ENCODE peak calls at places on chromosomes 2 and 18, in four cellular contexts. S, N, V and L are unnamed samples.
A peak's percentile ranks its signal among the peaks of the same experiment; 100 is the strongest.

GRCh38 chr2:54471221-54471711 is 15.1 kb downstream of the SPTBN1 start:
- DNase-seq in V (peak; percentile 61), N (peak; percentile 42), S (no peak), L (peak; percentile 45)

GRCh38 chr2:127051116-127051779 is 55.7 kb downstream of the BIN1 start:
- DNase-seq in N (no peak), V (no peak), S (no peak), L (no peak)

GRCh38 chr18:42941860-42942259 is 173.6 kb downstream of the RIT2 start:
- DNase-seq in N (no peak), S (no peak), V (no peak), L (no peak)

GRCh38 chr2:232236200-232236599 is 142.4 kb upstream of the ALPP start:
- DNase-seq in V (no peak), N (peak; percentile 71), S (no peak), L (no peak)

GRCh38 chr2:163182764-163183354 is 344.3 kb upstream of the KCNH7 start:
- DNase-seq in V (peak; percentile 10), S (no peak), N (no peak), L (peak; percentile 16)

GRCh38 chr2:181812106-181812745 is 79.3 kb upstream of the ITPRID2 start:
- DNase-seq in S (no peak), V (no peak), N (peak; percentile 85), L (no peak)

GRCh38 chr18:10420561-10421352 is 33.7 kb upstream of the APCDD1 start:
- DNase-seq in N (no peak), S (no peak), V (no peak), L (no peak)

GRCh38 chr18:45175505-45175904 is 439.8 kb upstream of the SLC14A2 start:
- DNase-seq in N (no peak), S (no peak), V (peak; percentile 14), L (no peak)

GRCh38 chr18:1177232-1177631 is 272.6 kb downstream of the ADCYAP1 start:
- DNase-seq in N (no peak), S (no peak), V (no peak), L (no peak)

GRCh38 chr2:42523341-42523740 is 29.6 kb upstream of the KCNG3 start:
- DNase-seq in V (no peak), N (no peak), S (no peak), L (no peak)

GRCh38 chr2:147198651-147199171 is 646.1 kb upstream of the ACVR2A start:
- DNase-seq in V (no peak), N (no peak), S (no peak), L (peak; percentile 14)

GRCh38 chr2:135099802-135100483 is 47.9 kb downstream of the RAB3GAP1 start:
- DNase-seq in N (no peak), V (no peak), S (no peak), L (no peak)

GRCh38 chr2:163984991-163985390 is 249.2 kb upstream of the FIGN start:
- DNase-seq in V (no peak), N (no peak), S (no peak), L (no peak)

GRCh38 chr18:42922363-42922762 is 193.1 kb downstream of the RIT2 start:
- DNase-seq in S (no peak), V (no peak), N (no peak), L (no peak)

GRCh38 chr2:20282916-20283592 is 58.1 kb upstream of the SDC1 start:
- DNase-seq in V (peak; percentile 18), S (no peak), N (no peak), L (no peak)

GRCh38 chr2:17969661-17970060 is 91.2 kb downstream of the KCNS3 start:
- DNase-seq in V (no peak), S (no peak), N (no peak), L (no peak)

GRCh38 chr2:215556979-215557378 is 121.1 kb upstream of the FN1 start:
- DNase-seq in S (no peak), N (no peak), V (peak; percentile 10), L (no peak)

GRCh38 chr2:222671259-222672067 is at the start of gene MOGAT1:
- DNase-seq in V (peak; percentile 48), N (no peak), S (no peak), L (no peak)

GRCh38 chr2:238974061-238974460 is 126.2 kb downstream of the TWIST2 start:
- DNase-seq in N (no peak), V (no peak), S (no peak), L (no peak)

GRCh38 chr2:10447300-10448207 is 573 bp downstream of the ODC1 start:
- DNase-seq in V (peak; percentile 61), N (peak; percentile 55), S (no peak), L (peak; percentile 81)

GRCh38 chr2:2331905-2332280 is 818 bp upstream of the MYT1L start:
- DNase-seq in V (no peak), S (peak; percentile 14), N (no peak), L (no peak)

GRCh38 chr2:12048551-12048950 is 302.1 kb downstream of the LPIN1 start:
- DNase-seq in V (no peak), S (no peak), N (no peak), L (peak; percentile 86)

GRCh38 chr2:176325732-176326131 is 56.5 kb downstream of the MTX2 start:
- DNase-seq in S (peak; percentile 2), N (no peak), V (no peak), L (no peak)

GRCh38 chr2:207695293-207695692 is 16.1 kb upstream of the CCNYL1 start:
- DNase-seq in V (no peak), S (no peak), N (no peak), L (no peak)

GRCh38 chr2:233828546-233829192 is 25.7 kb downstream of the HJURP start:
- DNase-seq in N (no peak), V (no peak), S (no peak), L (no peak)

GRCh38 chr2:68767031-68767961 is 32.7 kb downstream of the ARHGAP25 start:
- DNase-seq in N (no peak), V (no peak), S (no peak), L (peak; percentile 82)

GRCh38 chr2:49901202-49901865 is 747.0 kb upstream of the FSHR start:
- DNase-seq in V (peak; percentile 5), N (no peak), S (no peak), L (no peak)

GRCh38 chr2:33552758-33553461 is 46.2 kb downstream of the FAM98A start:
- DNase-seq in N (no peak), S (no peak), V (peak; percentile 34), L (no peak)

GRCh38 chr2:9805435-9806297 is 37.6 kb upstream of the TAF1B start:
- DNase-seq in S (no peak), V (no peak), N (peak; percentile 21), L (no peak)

GRCh38 chr2:205806126-205806905 is 124.0 kb downstream of the NRP2 start:
- DNase-seq in S (no peak), N (no peak), V (peak; percentile 58), L (no peak)

GRCh38 chr2:27273123-27273522 is 2.1 kb upstream of the DNAJC5G start:
- DNase-seq in S (no peak), V (no peak), N (no peak), L (no peak)

GRCh38 chr2:11056614-11057013 is 98.7 kb upstream of the SLC66A3 start:
- DNase-seq in N (peak; percentile 82), S (no peak), V (peak; percentile 46), L (no peak)

DNA sequence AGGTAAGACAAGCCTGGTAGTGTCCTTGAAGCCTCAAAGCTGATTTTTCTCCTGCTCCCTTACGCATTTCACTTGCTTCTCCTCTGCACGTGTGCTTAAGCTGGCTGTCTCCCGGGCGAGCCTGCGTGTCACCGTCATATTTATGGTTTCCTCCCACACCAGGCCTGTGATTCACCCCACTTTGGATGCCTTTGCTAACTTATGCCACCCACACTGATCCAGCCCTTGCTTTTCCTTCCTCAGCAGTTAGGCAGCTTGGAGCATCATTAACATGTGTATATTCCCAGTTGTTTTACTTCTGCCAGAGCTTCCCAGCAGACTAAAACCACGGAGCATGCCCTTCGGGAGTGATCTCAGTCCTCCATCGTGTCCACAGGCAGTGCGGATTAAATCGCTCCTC is 2.2 kb downstream of the ST3GAL5 start:
- DNase-seq in V (peak; percentile 71), N (no peak), S (no peak), L (no peak)
- H3K27ac ChIP-seq in V (peak overlapping the region; percentile 55), N (no peak overlapping the region), S (no peak overlapping the region), L (no peak overlapping the region)

GRCh38 chr2:108571262-108571661 is 37.0 kb downstream of the LIMS1 start:
- DNase-seq in V (no peak), S (no peak), N (no peak), L (no peak)

GRCh38 chr2:108574332-108574731 is 40.1 kb downstream of the LIMS1 start:
- DNase-seq in V (no peak), S (no peak), N (no peak), L (no peak)

GRCh38 chr2:108570416-108570815 is 36.1 kb downstream of the LIMS1 start:
- DNase-seq in S (no peak), N (no peak), V (peak; percentile 60), L (no peak)

GRCh38 chr2:108575132-108575966 is 41.1 kb downstream of the LIMS1 start:
- DNase-seq in N (no peak), S (no peak), V (no peak), L (peak; percentile 30)

GRCh38 chr2:108573070-108573469 is 38.8 kb downstream of the LIMS1 start:
- DNase-seq in N (no peak), S (no peak), V (no peak), L (no peak)
- H3K4me1 ChIP-seq in N (peaks cover 6% of the 10 kb centered on the region), S (peaks cover 11% of the 10 kb centered on the region), V (peaks cover 34% of the 10 kb centered on the region), L (peaks cover 15% of the 10 kb centered on the region)

GRCh38 chr18:79982736-79983135 is 5.6 kb downstream of the TXNL4A start:
- DNase-seq in V (no peak), S (no peak), N (no peak), L (no peak)
- H2AFZ ChIP-seq in V (no peak overlapping the region), S (no peak overlapping the region), N (no peak overlapping the region), L (no peak overlapping the region)

DNA sequence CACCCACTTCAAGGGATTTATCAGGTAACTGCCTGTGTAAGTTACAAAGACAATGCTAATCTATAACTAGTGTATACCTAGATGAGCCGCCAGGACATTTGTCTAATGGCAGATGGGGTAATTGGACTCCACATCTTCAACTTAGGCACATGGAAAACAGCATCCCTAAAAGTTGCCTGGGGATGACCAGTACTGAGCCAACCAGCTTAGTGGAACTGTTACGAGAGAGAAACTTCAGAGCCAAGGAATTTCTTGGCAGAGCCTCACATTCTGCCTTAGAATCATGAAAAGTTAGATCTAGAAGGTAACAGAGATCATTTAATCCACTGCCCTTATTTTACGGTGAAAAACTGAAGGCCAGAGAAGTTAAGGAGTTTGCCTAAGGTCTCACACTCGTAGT is 15.5 kb upstream of the CLASP1 start:
- DNase-seq in S (no peak), N (no peak), V (no peak), L (no peak)
- H3K27ac ChIP-seq in S (no peak overlapping the region), N (no peak overlapping the region), V (no peak overlapping the region), L (no peak overlapping the region)

GRCh38 chr2:237939251-237939650 is 27.6 kb upstream of the UBE2F start:
- DNase-seq in N (no peak), S (no peak), V (no peak), L (no peak)
- H3K4me1 ChIP-seq in N (peaks cover 12% of the 10 kb centered on the region), S (no peaks in the 10 kb centered on the region), V (no peaks in the 10 kb centered on the region), L (no peaks in the 10 kb centered on the region)

GRCh38 chr2:236168110-236169067 is at the start of gene GBX2:
- DNase-seq in S (peak; percentile 82), N (no peak), V (peak; percentile 78), L (no peak)
- H2AFZ ChIP-seq in S (peak within 1 kb of the TSS; percentile 80), N (peak within 1 kb of the TSS; percentile 73), V (peak within 1 kb of the TSS; percentile 56), L (no peak within 1 kb of the TSS)

DNA sequence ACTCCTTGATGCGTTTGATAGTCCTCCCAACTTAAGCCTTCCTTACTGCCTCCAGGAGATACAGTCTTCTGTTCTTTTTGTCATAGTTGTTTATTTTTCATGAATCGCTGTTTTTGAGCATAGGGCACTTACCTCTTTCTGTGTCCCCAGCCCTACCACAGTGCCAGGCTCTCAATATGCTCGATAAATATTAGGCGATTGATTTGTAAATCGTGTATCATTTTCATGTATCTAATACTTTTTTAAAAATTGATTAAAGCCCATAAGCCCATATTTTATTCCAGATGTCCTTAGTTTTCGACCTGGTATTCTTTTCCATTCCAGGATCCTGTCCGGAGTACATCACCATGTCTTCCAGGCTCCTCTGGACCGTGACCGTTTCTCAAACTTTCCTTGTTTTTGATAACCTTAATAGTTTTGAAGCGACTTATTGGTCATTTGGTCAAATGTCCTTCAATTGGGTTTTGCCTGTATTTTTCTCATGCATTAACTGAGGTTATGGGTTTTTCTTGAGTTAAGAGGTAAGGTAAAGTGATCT is 444 bp upstream of the MMADHC start:
- DNase-seq in V (no peak), S (no peak), N (no peak), L (no peak)
- H3K27ac ChIP-seq in V (peak overlapping the region; percentile 58), S (no peak overlapping the region), N (no peak overlapping the region), L (no peak overlapping the region)